ENCODE peak calls at places on chromosome 12, in ten cellular contexts. Q is stimulated activated CD8-positive, alpha-beta memory T cell treated with anti-CD3 and anti-CD28 coated beads, Interleukin-2, amount 100 ng/mL, for 1 hour; P is WTC11; W is germinal center; Y is stimulated activated CD4-positive, alpha-beta T cell treated with anti-CD3 and anti-CD28 coated beads, Interleukin-12 subunit alpha, Interleukin-12 subunit beta, amount 100 ng/mL, for 24 hours; D is iris pigment epithelial cell; H is H54; A is body of pancreas; B is T-helper 1 cell; C is colonic mucosa. N is an unnamed sample.

GRCh38 chr12:115257791-115258190 is 573.8 kb upstream of the TBX3 start:
- DNase-seq in Q (no peak), P (no peak), W (no peak), Y (no peak), D (peak), H (no peak), A (no peak), B (no peak), C (no peak), N (no peak)

GRCh38 chr12:56469007-56469930 is 891 bp downstream of the SPRYD4 start:
- DNase-seq in Q (no peak), P (no peak), W (no peak), Y (no peak), D (no peak), H (no peak), A (peak), B (no peak), C (peak), N (peak)

GRCh38 chr12:88578274-88578673 is 2.0 kb downstream of the KITLG start:
- DNase-seq in Q (no peak), P (no peak), W (no peak), Y (no peak), D (peak), H (no peak), A (no peak), B (no peak), C (no peak), N (no peak)

GRCh38 chr12:1719139-1719538 is 28.3 kb downstream of the ADIPOR2 start:
- DNase-seq in Q (no peak), P (no peak), W (no peak), Y (no peak), D (peak), H (no peak), A (no peak), B (no peak), C (no peak), N (no peak)

GRCh38 chr12:114579389-114579788 is 104.6 kb downstream of the TBX3 start:
- DNase-seq in Q (no peak), P (no peak), W (no peak), Y (no peak), D (no peak), H (no peak), A (no peak), B (no peak), C (no peak), N (no peak)

GRCh38 chr12:82800185-82800584 is 113.5 kb downstream of the TMTC2 start:
- DNase-seq in Q (no peak), P (no peak), W (no peak), Y (no peak), D (no peak), H (no peak), A (no peak), B (no peak), C (no peak), N (no peak)

GRCh38 chr12:71792599-71792998 is 37.9 kb downstream of the RAB21 start:
- DNase-seq in Q (no peak), P (no peak), W (no peak), Y (no peak), D (no peak), H (no peak), A (no peak), B (no peak), C (no peak), N (no peak)

GRCh38 chr12:79482323-79482722 is 208.4 kb downstream of the PAWR start:
- DNase-seq in Q (no peak), P (no peak), W (no peak), Y (no peak), D (no peak), H (no peak), A (no peak), B (no peak), C (no peak), N (no peak)

GRCh38 chr12:29088611-29089219 is 60.4 kb upstream of the FAR2 start:
- DNase-seq in Q (no peak), P (no peak), W (no peak), Y (no peak), D (peak), H (no peak), A (no peak), B (no peak), C (no peak), N (peak)

GRCh38 chr12:117362391-117362790 is 965 bp upstream of the NOS1 start:
- DNase-seq in Q (no peak), P (no peak), W (no peak), Y (no peak), D (no peak), H (no peak), A (no peak), B (no peak), C (no peak), N (no peak)

GRCh38 chr12:84964048-84964447 is 51.4 kb upstream of the SLC6A15 start:
- DNase-seq in Q (no peak), P (no peak), W (no peak), Y (no peak), D (peak), H (no peak), A (no peak), B (no peak), C (no peak), N (no peak)

GRCh38 chr12:59595097-59595496 is 732 bp upstream of the SLC16A7 start:
- DNase-seq in Q (no peak), P (no peak), W (no peak), Y (no peak), D (no peak), H (no peak), A (no peak), B (no peak), C (no peak), N (no peak)

GRCh38 chr12:83365317-83365716 is 678.6 kb downstream of the TMTC2 start:
- DNase-seq in Q (no peak), P (no peak), W (no peak), Y (no peak), D (no peak), H (no peak), A (no peak), B (no peak), C (no peak), N (no peak)

GRCh38 chr12:1632702-1633101 is 3.7 kb downstream of the WNT5B start:
- DNase-seq in Q (no peak), P (no peak), W (no peak), Y (no peak), D (no peak), H (no peak), A (no peak), B (no peak), C (no peak), N (no peak)

N was measured in A549.